ENCODE peak calls at places on chromosomes 16 and 17, in four cellular contexts. One of them, this sample, is unnamed.

GRCh38 chr16:630815-631405 is at the start of gene WFIKKN1:
- DNase-seq in HCT116: no peak
- DNase-seq in GM12878: no peak
- DNase-seq in H1: peak; percentile 85
- DNase-seq in this sample: peak; percentile 63

GRCh38 chr16:14020141-14020540 is 51.0 kb upstream of the MRTFB start:
- DNase-seq in HCT116: no peak
- DNase-seq in GM12878: no peak
- DNase-seq in H1: no peak
- DNase-seq in this sample: no peak

GRCh38 chr16:66934138-66934838 is at the start of gene CIAO2B:
- DNase-seq in HCT116: peak; percentile 66
- DNase-seq in GM12878: peak; percentile 47
- DNase-seq in H1: peak; percentile 83
- DNase-seq in this sample: peak; percentile 90

GRCh38 chr17:15350777-15351486 is 9.5 kb upstream of the TEKT3 start:
- DNase-seq in HCT116: no peak
- DNase-seq in GM12878: no peak
- DNase-seq in H1: no peak
- DNase-seq in this sample: no peak

GRCh38 chr17:8837438-8838075 is 29.9 kb downstream of the PIK3R6 start:
- DNase-seq in HCT116: no peak
- DNase-seq in GM12878: no peak
- DNase-seq in H1: peak; percentile 44
- DNase-seq in this sample: no peak

GRCh38 chr16:57138281-57138935 is 46.0 kb downstream of the CPNE2 start:
- DNase-seq in HCT116: no peak
- DNase-seq in GM12878: no peak
- DNase-seq in H1: no peak
- DNase-seq in this sample: no peak

GRCh38 chr17:76531501-76532038 is 5.9 kb downstream of the CYGB start:
- DNase-seq in HCT116: no peak
- DNase-seq in GM12878: no peak
- DNase-seq in H1: no peak
- DNase-seq in this sample: no peak

GRCh38 chr16:10969615-10970014 is 25.3 kb downstream of the CLEC16A start:
- DNase-seq in HCT116: no peak
- DNase-seq in GM12878: no peak
- DNase-seq in H1: no peak
- DNase-seq in this sample: no peak

GRCh38 chr16:69927056-69927757 is 23.9 kb upstream of the CLEC18A start:
- DNase-seq in HCT116: no peak
- DNase-seq in GM12878: no peak
- DNase-seq in H1: no peak
- DNase-seq in this sample: no peak

GRCh38 chr17:78366109-78366848 is 6.4 kb upstream of the SOCS3 start:
- DNase-seq in HCT116: no peak
- DNase-seq in GM12878: no peak
- DNase-seq in H1: no peak
- DNase-seq in this sample: no peak

GRCh38 chr17:79667746-79668145 is 56.9 kb upstream of the RBFOX3 start:
- DNase-seq in HCT116: no peak
- DNase-seq in GM12878: no peak
- DNase-seq in H1: no peak
- DNase-seq in this sample: no peak

GRCh38 chr17:48543854-48544355 is 1.0 kb downstream of the HOXB2 start:
- DNase-seq in HCT116: no peak
- DNase-seq in GM12878: no peak
- DNase-seq in H1: no peak
- DNase-seq in this sample: peak; percentile 65

GRCh38 chr17:34318474-34318873 is 761 bp upstream of the CCL8 start:
- DNase-seq in HCT116: peak; percentile 4
- DNase-seq in GM12878: no peak
- DNase-seq in H1: peak; percentile 56
- DNase-seq in this sample: peak; percentile 53

GRCh38 chr17:57995076-57995956 is 7.3 kb upstream of the VEZF1 start:
- DNase-seq in HCT116: peak; percentile 80
- DNase-seq in GM12878: no peak
- DNase-seq in H1: no peak
- DNase-seq in this sample: peak; percentile 55

GRCh38 chr17:38750312-38751121 is 2.0 kb upstream of the PSMB3 start:
- DNase-seq in HCT116: no peak
- DNase-seq in GM12878: no peak
- DNase-seq in H1: peak; percentile 73
- DNase-seq in this sample: peak; percentile 72

GRCh38 chr17:56305017-56305416 is 151.7 kb downstream of the ANKFN1 start:
- DNase-seq in HCT116: no peak
- DNase-seq in GM12878: no peak
- DNase-seq in H1: no peak
- DNase-seq in this sample: no peak

GRCh38 chr16:31869511-31870201 is 4.0 kb upstream of the ZNF267 start:
- DNase-seq in HCT116: no peak
- DNase-seq in GM12878: peak; percentile 63
- DNase-seq in H1: no peak
- DNase-seq in this sample: no peak

GRCh38 chr17:9587969-9588656 is 11.7 kb downstream of the CFAP52 start:
- DNase-seq in HCT116: no peak
- DNase-seq in GM12878: no peak
- DNase-seq in H1: no peak
- DNase-seq in this sample: no peak

GRCh38 chr17:31481783-31482081 is 90.3 kb downstream of the RAB11FIP4 start:
- DNase-seq in HCT116: no peak
- DNase-seq in GM12878: no peak
- DNase-seq in H1: no peak
- DNase-seq in this sample: no peak

GRCh38 chr16:49414651-49415050 is 41.0 kb downstream of the C16orf78 start:
- DNase-seq in HCT116: no peak
- DNase-seq in GM12878: no peak
- DNase-seq in H1: no peak
- DNase-seq in this sample: no peak

GRCh38 chr16:48008011-48008410 is 147.8 kb downstream of the ABCC12 start:
- DNase-seq in HCT116: no peak
- DNase-seq in GM12878: no peak
- DNase-seq in H1: peak; percentile 11
- DNase-seq in this sample: no peak

GRCh38 chr17:8057691-8058114 is 18.8 kb downstream of the ALOX15B start:
- DNase-seq in HCT116: peak; percentile 83
- DNase-seq in GM12878: peak; percentile 45
- DNase-seq in H1: peak; percentile 56
- DNase-seq in this sample: peak; percentile 76

DNA sequence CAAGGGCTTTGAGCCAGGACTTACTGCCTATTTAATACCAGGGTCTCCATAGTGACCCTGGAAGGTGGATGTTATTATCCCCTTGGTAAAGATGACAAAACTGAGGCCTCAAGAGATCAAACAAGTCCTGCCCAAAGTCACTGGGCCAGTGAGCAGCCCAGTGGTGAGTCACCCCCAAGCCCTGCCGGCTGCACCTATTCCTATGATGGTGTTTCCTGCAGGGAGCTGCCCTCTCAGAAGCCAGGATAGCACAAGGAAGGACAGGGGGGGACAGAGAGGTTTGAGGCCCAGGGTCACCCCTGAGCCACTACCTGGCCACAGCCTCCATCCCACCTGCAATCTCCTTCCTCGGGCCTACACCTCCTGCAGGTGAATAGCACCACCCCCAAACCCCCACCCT is 90.9 kb downstream of the SDK2 start:
- DNase-seq in HCT116: no peak
- DNase-seq in GM12878: no peak
- DNase-seq in H1: no peak
- DNase-seq in this sample: no peak
- TF ChIP-seq EGR1 in HCT116: no peak
- TF ChIP-seq EGR1 in GM12878: no peak
- TF ChIP-seq EGR1 in H1: no peak
- TF ChIP-seq EGR1 in this sample: no peak

DNA sequence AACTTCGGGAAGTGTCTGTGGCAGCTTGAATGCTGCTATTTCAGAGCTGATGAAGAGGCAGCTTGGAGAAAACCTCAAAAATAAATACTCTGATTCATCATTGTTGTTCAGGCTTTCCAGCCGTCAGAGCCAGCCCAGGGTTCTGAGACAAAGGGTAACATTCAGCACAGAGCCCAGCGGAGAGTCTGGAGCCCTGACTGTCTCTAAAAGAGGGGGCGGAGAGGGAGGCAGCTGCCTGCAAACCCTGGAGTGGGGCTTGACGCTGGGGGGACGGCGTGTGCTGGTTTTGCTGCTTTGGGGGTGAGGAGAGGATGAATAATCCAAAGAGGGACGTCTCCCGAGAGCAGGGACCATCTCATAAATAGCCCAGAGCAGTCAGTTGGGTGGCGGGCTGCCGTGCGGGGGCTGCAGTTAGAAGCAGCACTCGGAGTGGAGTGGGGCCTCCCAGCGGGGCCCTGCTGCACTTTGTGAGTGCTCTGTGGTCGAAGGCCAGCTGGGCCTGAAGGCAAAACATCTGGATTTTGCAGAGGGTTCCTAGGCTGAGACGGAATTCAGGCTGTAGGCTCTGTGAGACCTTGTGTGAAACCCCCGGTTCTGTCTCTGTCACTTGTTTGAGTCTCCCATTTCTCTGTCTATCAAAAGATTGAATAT is 237.8 kb downstream of the PRKCA start:
- DNase-seq in HCT116: no peak
- DNase-seq in GM12878: no peak
- DNase-seq in H1: peak; percentile 59
- DNase-seq in this sample: no peak
- TF ChIP-seq EGR1 in HCT116: no peak
- TF ChIP-seq EGR1 in GM12878: no peak
- TF ChIP-seq EGR1 in H1: peak; percentile 31
- TF ChIP-seq EGR1 in this sample: no peak

DNA sequence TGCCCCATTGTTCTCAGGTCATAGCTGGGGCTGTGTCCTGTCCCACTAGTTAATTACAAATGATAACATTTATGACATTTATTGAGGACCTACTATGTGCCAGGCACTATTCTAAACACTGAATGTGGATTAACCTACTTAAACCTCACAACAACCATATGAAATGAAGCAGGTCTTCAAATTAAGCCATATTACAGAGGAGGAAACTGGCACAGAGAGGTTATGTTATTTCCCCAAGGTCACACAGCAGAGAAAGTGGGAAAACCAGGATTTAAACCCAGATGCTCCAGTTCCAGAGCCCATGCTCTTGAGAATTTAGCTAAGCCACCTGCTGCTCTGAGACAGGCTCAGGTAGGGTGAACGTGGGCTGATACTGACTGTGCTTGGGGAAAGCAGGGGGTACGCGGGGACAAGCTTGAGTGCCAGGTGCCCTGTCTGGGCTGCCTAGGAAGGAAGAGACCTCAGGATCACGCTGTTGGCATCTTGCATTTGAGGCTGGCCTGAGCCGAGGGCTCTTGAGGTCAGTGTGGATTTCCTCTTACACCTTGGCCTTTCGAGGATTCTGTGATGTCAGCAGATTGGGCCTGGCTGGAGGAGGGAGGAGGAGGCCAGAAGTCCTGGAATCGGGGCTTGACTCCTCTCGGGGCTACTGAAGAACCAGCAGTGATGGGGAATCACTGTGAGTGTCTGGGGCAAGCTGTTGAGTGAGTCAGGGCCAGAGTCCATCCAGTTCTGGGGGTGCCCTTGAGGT is 8.9 kb downstream of the SPNS2 start:
- DNase-seq in HCT116: no peak
- DNase-seq in GM12878: no peak
- DNase-seq in H1: no peak
- DNase-seq in this sample: no peak
- TF ChIP-seq EGR1 in HCT116: no peak
- TF ChIP-seq EGR1 in GM12878: no peak
- TF ChIP-seq EGR1 in H1: no peak
- TF ChIP-seq EGR1 in this sample: no peak

GRCh38 chr17:82092628-82092994 is 5.4 kb downstream of the FASN start:
- DNase-seq in HCT116: no peak
- DNase-seq in GM12878: no peak
- DNase-seq in H1: no peak
- DNase-seq in this sample: no peak

GRCh38 chr17:82094931-82095776 is 2.9 kb downstream of the FASN start:
- DNase-seq in HCT116: no peak
- DNase-seq in GM12878: no peak
- DNase-seq in H1: no peak
- DNase-seq in this sample: no peak

GRCh38 chr17:82092094-82092586 is 5.9 kb downstream of the FASN start:
- DNase-seq in HCT116: no peak
- DNase-seq in GM12878: no peak
- DNase-seq in H1: no peak
- DNase-seq in this sample: no peak

GRCh38 chr17:82091264-82092066 is 6.6 kb downstream of the FASN start:
- DNase-seq in HCT116: no peak
- DNase-seq in GM12878: no peak
- DNase-seq in H1: peak; percentile 42
- DNase-seq in this sample: no peak

GRCh38 chr17:82092995-82093751 is 4.9 kb downstream of the FASN start:
- DNase-seq in HCT116: no peak
- DNase-seq in GM12878: no peak
- DNase-seq in H1: no peak
- DNase-seq in this sample: no peak
- TF ChIP-seq EGR1 in HCT116: no peak
- TF ChIP-seq EGR1 in GM12878: no peak
- TF ChIP-seq EGR1 in H1: no peak
- TF ChIP-seq EGR1 in this sample: no peak

DNA sequence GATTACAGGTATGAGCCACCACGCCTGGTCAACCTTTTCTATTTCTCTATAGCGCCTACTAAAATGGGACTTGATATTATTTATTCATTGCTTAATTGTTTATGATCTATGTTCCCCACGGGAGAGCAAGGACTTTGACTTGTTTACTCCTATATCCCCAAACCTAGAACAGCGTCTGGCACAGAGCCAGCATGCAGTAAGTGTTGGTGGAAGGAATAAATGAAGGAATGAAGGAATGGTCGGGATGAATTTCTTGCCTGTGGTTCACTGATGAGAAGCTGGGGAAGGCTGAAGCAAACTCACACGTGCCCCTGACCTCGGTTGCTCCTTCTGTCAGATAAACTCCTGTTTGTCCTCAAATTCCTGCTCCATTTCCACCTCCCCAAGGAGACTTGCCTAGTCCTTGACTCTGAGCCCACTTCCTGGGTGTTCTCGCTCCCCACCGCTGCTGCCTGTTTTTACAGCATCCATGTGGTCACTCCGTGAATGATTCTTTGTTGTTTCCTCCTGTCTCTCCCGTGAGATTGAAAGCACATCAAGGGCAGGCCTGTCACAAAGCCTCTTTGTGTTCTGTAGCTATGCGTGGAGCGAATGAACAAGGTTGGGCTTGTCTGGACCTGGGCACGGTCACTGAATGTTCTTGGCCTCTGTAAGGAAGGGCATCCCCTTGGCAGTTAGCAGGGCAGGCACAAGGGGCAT is 17.3 kb downstream of the C17orf100 start:
- DNase-seq in HCT116: no peak
- DNase-seq in GM12878: no peak
- DNase-seq in H1: no peak
- DNase-seq in this sample: no peak
- TF ChIP-seq EGR1 in HCT116: no peak
- TF ChIP-seq EGR1 in GM12878: no peak
- TF ChIP-seq EGR1 in H1: no peak
- TF ChIP-seq EGR1 in this sample: no peak

GRCh38 chr17:1724869-1725641 is 551 bp downstream of the WDR81 start:
- DNase-seq in HCT116: no peak
- DNase-seq in GM12878: no peak
- DNase-seq in H1: peak; percentile 71
- DNase-seq in this sample: no peak
- TF ChIP-seq EGR1 in HCT116: no peak
- TF ChIP-seq EGR1 in GM12878: no peak
- TF ChIP-seq EGR1 in H1: no peak
- TF ChIP-seq EGR1 in this sample: no peak

GRCh38 chr16:85430523-85431381 is 182.4 kb upstream of the GSE1 start:
- DNase-seq in HCT116: no peak
- DNase-seq in GM12878: no peak
- DNase-seq in H1: peak; percentile 56
- DNase-seq in this sample: no peak
- TF ChIP-seq EGR1 in HCT116: no peak
- TF ChIP-seq EGR1 in GM12878: no peak
- TF ChIP-seq EGR1 in H1: no peak
- TF ChIP-seq EGR1 in this sample: no peak